ENCODE peak calls at places on chromosome 19, in ten cellular contexts. One of them, this sample, is unnamed.

GRCh38 chr19:20860339-20860738 is 62.7 kb upstream of the ZNF85 start:
- DNase-seq in cardiac muscle cell: no peak
- DNase-seq in PC-9: no peak
- DNase-seq in lung: no peak
- DNase-seq in heart right ventricle: no peak
- DNase-seq in choroid plexus epithelial cell: no peak
- DNase-seq in fibroblast of villous mesenchyme: no peak
- DNase-seq in SJSA1: no peak
- DNase-seq in lower leg skin: no peak
- DNase-seq in PC-3: no peak
- DNase-seq in this sample: no peak

GRCh38 chr19:49690073-49690655 is 752 bp upstream of the CPT1C start:
- DNase-seq in cardiac muscle cell: no peak
- DNase-seq in PC-9: no peak
- DNase-seq in lung: no peak
- DNase-seq in heart right ventricle: no peak
- DNase-seq in choroid plexus epithelial cell: no peak
- DNase-seq in fibroblast of villous mesenchyme: no peak
- DNase-seq in SJSA1: no peak
- DNase-seq in lower leg skin: no peak
- DNase-seq in PC-3: no peak
- DNase-seq in this sample: no peak

GRCh38 chr19:35041548-35042055 is at the start of gene HPN:
- DNase-seq in cardiac muscle cell: no peak
- DNase-seq in PC-9: peak
- DNase-seq in lung: peak
- DNase-seq in heart right ventricle: no peak
- DNase-seq in choroid plexus epithelial cell: no peak
- DNase-seq in fibroblast of villous mesenchyme: no peak
- DNase-seq in SJSA1: no peak
- DNase-seq in lower leg skin: no peak
- DNase-seq in PC-3: no peak
- DNase-seq in this sample: no peak

GRCh38 chr19:4227771-4228170 is 1.6 kb upstream of the EBI3 start:
- DNase-seq in cardiac muscle cell: no peak
- DNase-seq in PC-9: no peak
- DNase-seq in lung: no peak
- DNase-seq in heart right ventricle: no peak
- DNase-seq in choroid plexus epithelial cell: no peak
- DNase-seq in fibroblast of villous mesenchyme: no peak
- DNase-seq in SJSA1: no peak
- DNase-seq in lower leg skin: no peak
- DNase-seq in PC-3: no peak
- DNase-seq in this sample: no peak

GRCh38 chr19:32802840-32803239 is 66.7 kb downstream of the SLC7A9 start:
- DNase-seq in cardiac muscle cell: no peak
- DNase-seq in PC-9: no peak
- DNase-seq in lung: no peak
- DNase-seq in heart right ventricle: no peak
- DNase-seq in choroid plexus epithelial cell: no peak
- DNase-seq in fibroblast of villous mesenchyme: no peak
- DNase-seq in SJSA1: no peak
- DNase-seq in lower leg skin: no peak
- DNase-seq in PC-3: no peak
- DNase-seq in this sample: no peak

GRCh38 chr19:47190167-47190727 is 40.8 kb downstream of the BBC3 start:
- DNase-seq in cardiac muscle cell: peak
- DNase-seq in PC-9: peak
- DNase-seq in lung: peak
- DNase-seq in heart right ventricle: peak
- DNase-seq in choroid plexus epithelial cell: peak
- DNase-seq in fibroblast of villous mesenchyme: peak
- DNase-seq in SJSA1: peak
- DNase-seq in lower leg skin: no peak
- DNase-seq in PC-3: peak
- DNase-seq in this sample: peak

GRCh38 chr19:4049432-4049831 is 17.3 kb downstream of the ZBTB7A start:
- DNase-seq in cardiac muscle cell: no peak
- DNase-seq in PC-9: no peak
- DNase-seq in lung: no peak
- DNase-seq in heart right ventricle: peak
- DNase-seq in choroid plexus epithelial cell: no peak
- DNase-seq in fibroblast of villous mesenchyme: no peak
- DNase-seq in SJSA1: no peak
- DNase-seq in lower leg skin: no peak
- DNase-seq in PC-3: no peak
- DNase-seq in this sample: no peak

GRCh38 chr19:8208710-8209110 is 460 bp upstream of the CERS4 start:
- DNase-seq in cardiac muscle cell: no peak
- DNase-seq in PC-9: peak
- DNase-seq in lung: peak
- DNase-seq in heart right ventricle: no peak
- DNase-seq in choroid plexus epithelial cell: no peak
- DNase-seq in fibroblast of villous mesenchyme: no peak
- DNase-seq in SJSA1: no peak
- DNase-seq in lower leg skin: no peak
- DNase-seq in PC-3: no peak
- DNase-seq in this sample: no peak

GRCh38 chr19:4059493-4059880 is 7.2 kb downstream of the ZBTB7A start:
- DNase-seq in cardiac muscle cell: no peak
- DNase-seq in PC-9: no peak
- DNase-seq in lung: no peak
- DNase-seq in heart right ventricle: no peak
- DNase-seq in choroid plexus epithelial cell: no peak
- DNase-seq in fibroblast of villous mesenchyme: no peak
- DNase-seq in SJSA1: no peak
- DNase-seq in lower leg skin: no peak
- DNase-seq in PC-3: no peak
- DNase-seq in this sample: no peak

GRCh38 chr19:49132974-49133609 is 13.7 kb downstream of the PPFIA3 start:
- DNase-seq in cardiac muscle cell: no peak
- DNase-seq in PC-9: no peak
- DNase-seq in lung: no peak
- DNase-seq in heart right ventricle: no peak
- DNase-seq in choroid plexus epithelial cell: no peak
- DNase-seq in fibroblast of villous mesenchyme: no peak
- DNase-seq in SJSA1: no peak
- DNase-seq in lower leg skin: no peak
- DNase-seq in PC-3: no peak
- DNase-seq in this sample: no peak

GRCh38 chr19:35206379-35206778 is 22.2 kb downstream of the FAM187B start:
- DNase-seq in cardiac muscle cell: no peak
- DNase-seq in PC-9: no peak
- DNase-seq in lung: peak
- DNase-seq in heart right ventricle: no peak
- DNase-seq in choroid plexus epithelial cell: no peak
- DNase-seq in fibroblast of villous mesenchyme: no peak
- DNase-seq in SJSA1: no peak
- DNase-seq in lower leg skin: no peak
- DNase-seq in PC-3: no peak
- DNase-seq in this sample: no peak

GRCh38 chr19:11736696-11737095 is 2.0 kb downstream of the ZNF823 start:
- DNase-seq in cardiac muscle cell: peak
- DNase-seq in PC-9: peak
- DNase-seq in lung: peak
- DNase-seq in heart right ventricle: peak
- DNase-seq in choroid plexus epithelial cell: peak
- DNase-seq in fibroblast of villous mesenchyme: peak
- DNase-seq in SJSA1: no peak
- DNase-seq in lower leg skin: peak
- DNase-seq in PC-3: peak
- DNase-seq in this sample: peak

GRCh38 chr19:15476334-15476733 is 3.0 kb downstream of the PGLYRP2 start:
- DNase-seq in cardiac muscle cell: no peak
- DNase-seq in PC-9: no peak
- DNase-seq in lung: no peak
- DNase-seq in heart right ventricle: no peak
- DNase-seq in choroid plexus epithelial cell: no peak
- DNase-seq in fibroblast of villous mesenchyme: no peak
- DNase-seq in SJSA1: no peak
- DNase-seq in lower leg skin: no peak
- DNase-seq in PC-3: no peak
- DNase-seq in this sample: no peak
- H3K4me3 ChIP-seq in cardiac muscle cell: no peak
- H3K4me3 ChIP-seq in PC-9: no peak
- H3K4me3 ChIP-seq in lung: no peak
- H3K4me3 ChIP-seq in heart right ventricle: no peak
- H3K4me3 ChIP-seq in choroid plexus epithelial cell: no peak
- H3K4me3 ChIP-seq in fibroblast of villous mesenchyme: no peak
- H3K4me3 ChIP-seq in SJSA1: no peak
- H3K4me3 ChIP-seq in lower leg skin: no peak
- H3K4me3 ChIP-seq in PC-3: no peak
- H3K4me3 ChIP-seq in this sample: no peak

DNA sequence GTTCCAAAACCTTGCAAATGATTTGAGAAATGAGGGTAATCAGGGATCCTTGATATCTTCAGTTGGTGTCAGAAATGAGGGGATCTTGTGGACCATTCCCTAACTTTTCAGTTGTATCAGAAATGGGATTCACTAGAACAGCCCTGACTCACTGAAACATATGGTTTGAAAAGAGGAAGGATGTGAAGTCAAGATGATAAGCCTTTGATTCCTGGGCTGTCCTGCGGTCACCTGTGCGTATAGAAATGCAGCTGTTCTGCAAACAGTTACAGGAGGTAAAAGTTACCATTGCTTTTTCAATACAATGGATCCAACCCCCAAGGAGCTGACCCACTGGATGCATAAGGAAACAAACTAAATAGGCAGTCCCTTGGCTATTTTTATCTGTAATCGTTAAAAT is 7.3 kb downstream of the SIGLECL1 start:
- DNase-seq in cardiac muscle cell: no peak
- DNase-seq in PC-9: no peak
- DNase-seq in lung: no peak
- DNase-seq in heart right ventricle: no peak
- DNase-seq in choroid plexus epithelial cell: no peak
- DNase-seq in fibroblast of villous mesenchyme: no peak
- DNase-seq in SJSA1: no peak
- DNase-seq in lower leg skin: no peak
- DNase-seq in PC-3: no peak
- DNase-seq in this sample: no peak
- H3K4me3 ChIP-seq in cardiac muscle cell: no peak
- H3K4me3 ChIP-seq in PC-9: no peak
- H3K4me3 ChIP-seq in lung: no peak
- H3K4me3 ChIP-seq in heart right ventricle: no peak
- H3K4me3 ChIP-seq in choroid plexus epithelial cell: no peak
- H3K4me3 ChIP-seq in fibroblast of villous mesenchyme: no peak
- H3K4me3 ChIP-seq in SJSA1: no peak
- H3K4me3 ChIP-seq in lower leg skin: no peak
- H3K4me3 ChIP-seq in PC-3: no peak
- H3K4me3 ChIP-seq in this sample: no peak

DNA sequence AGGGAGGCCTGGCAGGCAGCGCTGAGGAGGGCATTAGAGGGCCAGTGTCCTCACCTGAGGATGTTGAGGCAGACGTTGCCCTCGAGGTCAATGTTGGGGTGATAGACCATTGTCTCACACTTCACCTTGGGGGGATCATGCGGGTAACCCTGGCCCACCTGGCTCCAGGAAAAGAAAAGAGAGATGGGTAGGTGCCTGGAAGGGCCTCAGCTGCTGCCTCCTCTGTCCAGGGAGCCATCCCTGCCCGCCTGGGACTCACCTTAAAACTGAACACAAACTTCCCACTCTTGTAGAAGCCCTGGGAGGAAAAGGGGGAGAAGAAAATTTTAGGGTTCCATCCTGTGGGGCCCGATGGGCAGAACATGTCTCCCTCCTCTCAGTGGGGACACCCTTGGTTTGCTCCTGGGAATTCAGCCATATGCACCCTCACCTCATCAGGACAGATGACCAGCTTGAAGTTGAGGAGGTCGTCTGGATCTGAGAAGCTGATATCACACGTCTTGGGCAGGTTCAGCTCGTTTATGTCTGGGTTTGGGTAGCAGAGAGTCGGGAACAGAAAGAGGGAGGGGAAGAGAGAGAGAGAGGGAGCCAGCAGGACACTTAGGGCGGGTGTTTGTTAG is 1.7 kb downstream of the UBE2M start:
- DNase-seq in cardiac muscle cell: no peak
- DNase-seq in PC-9: no peak
- DNase-seq in lung: no peak
- DNase-seq in heart right ventricle: no peak
- DNase-seq in choroid plexus epithelial cell: no peak
- DNase-seq in fibroblast of villous mesenchyme: no peak
- DNase-seq in SJSA1: no peak
- DNase-seq in lower leg skin: no peak
- DNase-seq in PC-3: no peak
- DNase-seq in this sample: no peak
- H3K4me3 ChIP-seq in cardiac muscle cell: peak
- H3K4me3 ChIP-seq in PC-9: no peak
- H3K4me3 ChIP-seq in lung: no peak
- H3K4me3 ChIP-seq in heart right ventricle: peak
- H3K4me3 ChIP-seq in choroid plexus epithelial cell: peak
- H3K4me3 ChIP-seq in fibroblast of villous mesenchyme: peak
- H3K4me3 ChIP-seq in SJSA1: peak
- H3K4me3 ChIP-seq in lower leg skin: no peak
- H3K4me3 ChIP-seq in PC-3: peak
- H3K4me3 ChIP-seq in this sample: peak

GRCh38 chr19:1675633-1676350 is 23.4 kb upstream of the TCF3 start:
- DNase-seq in cardiac muscle cell: no peak
- DNase-seq in PC-9: no peak
- DNase-seq in lung: no peak
- DNase-seq in heart right ventricle: no peak
- DNase-seq in choroid plexus epithelial cell: no peak
- DNase-seq in fibroblast of villous mesenchyme: no peak
- DNase-seq in SJSA1: no peak
- DNase-seq in lower leg skin: no peak
- DNase-seq in PC-3: no peak
- DNase-seq in this sample: no peak
- H3K4me3 ChIP-seq in cardiac muscle cell: peak
- H3K4me3 ChIP-seq in PC-9: no peak
- H3K4me3 ChIP-seq in lung: no peak
- H3K4me3 ChIP-seq in heart right ventricle: no peak
- H3K4me3 ChIP-seq in choroid plexus epithelial cell: no peak
- H3K4me3 ChIP-seq in fibroblast of villous mesenchyme: no peak
- H3K4me3 ChIP-seq in SJSA1: no peak
- H3K4me3 ChIP-seq in lower leg skin: no peak
- H3K4me3 ChIP-seq in PC-3: peak
- H3K4me3 ChIP-seq in this sample: no peak